ENCODE peak calls at places on chromosomes 6 and 20, in seven cellular contexts. Z, I, O, T, Y, M and E are unnamed samples.
A peak's percentile ranks its signal among the peaks of the same experiment; 100 is the strongest.

GRCh38 chr6:148491638-148492210 is 149.1 kb downstream of the SASH1 start:
- DNase-seq in M (peak; percentile 40), O (no peak), Y (no peak), I (no peak), Z (no peak), T (no peak), E (no peak)

GRCh38 chr20:36145877-36146707 is 8.4 kb upstream of the EPB41L1 start:
- DNase-seq in I (no peak), Z (no peak), O (peak; percentile 45), M (peak; percentile 23), T (peak; percentile 47), Y (no peak), E (no peak)

GRCh38 chr20:1800777-1801176 is 94.4 kb upstream of the SIRPA start:
- DNase-seq in M (peak; percentile 36), O (peak; percentile 65), T (no peak), I (no peak), Z (no peak), Y (no peak), E (peak; percentile 39)

GRCh38 chr6:139962663-139963314 is 588.3 kb upstream of the CITED2 start:
- DNase-seq in Z (no peak), I (no peak), M (no peak), Y (no peak), T (no peak), O (no peak), E (no peak)

GRCh38 chr6:33915134-33915533 is 111.3 kb upstream of the MLN start:
- DNase-seq in T (peak; percentile 31), O (no peak), Z (no peak), M (no peak), Y (no peak), I (no peak), E (no peak)

GRCh38 chr6:142507065-142507464 is 205.3 kb downstream of the ADGRG6 start:
- DNase-seq in T (no peak), I (no peak), M (no peak), Y (no peak), O (no peak), Z (no peak), E (no peak)

GRCh38 chr6:35185302-35185681 is 28.5 kb upstream of the SCUBE3 start:
- DNase-seq in Z (peak; percentile 54), O (peak; percentile 28), I (no peak), Y (no peak), T (peak; percentile 38), M (peak; percentile 31), E (no peak)

GRCh38 chr6:75747371-75747984 is 1.6 kb upstream of the MYO6 start:
- DNase-seq in Z (no peak), O (no peak), T (no peak), I (no peak), M (no peak), Y (no peak), E (no peak)

GRCh38 chr6:133631421-133631820 is 257.5 kb upstream of the TCF21 start:
- DNase-seq in O (peak; percentile 69), Z (no peak), T (no peak), Y (no peak), M (peak; percentile 54), I (no peak), E (no peak)

GRCh38 chr6:142871910-142872331 is 73.1 kb downstream of the HIVEP2 start:
- DNase-seq in O (peak; percentile 84), Y (peak; percentile 71), T (peak; percentile 59), M (peak; percentile 99), Z (no peak), I (peak; percentile 66), E (peak; percentile 90)

GRCh38 chr6:158711264-158711663 is 61.4 kb downstream of the SYTL3 start:
- DNase-seq in O (peak; percentile 88), T (no peak), Z (no peak), M (peak; percentile 31), I (no peak), Y (no peak), E (no peak)

GRCh38 chr6:20173833-20174796 is 38.2 kb downstream of the MBOAT1 start:
- DNase-seq in O (no peak), Z (no peak), T (no peak), I (no peak), Y (peak; percentile 4), M (no peak), E (no peak)

GRCh38 chr6:14280006-14280510 is 162.5 kb downstream of the CD83 start:
- DNase-seq in M (no peak), Y (no peak), I (no peak), Z (no peak), O (no peak), T (no peak), E (no peak)

DNA sequence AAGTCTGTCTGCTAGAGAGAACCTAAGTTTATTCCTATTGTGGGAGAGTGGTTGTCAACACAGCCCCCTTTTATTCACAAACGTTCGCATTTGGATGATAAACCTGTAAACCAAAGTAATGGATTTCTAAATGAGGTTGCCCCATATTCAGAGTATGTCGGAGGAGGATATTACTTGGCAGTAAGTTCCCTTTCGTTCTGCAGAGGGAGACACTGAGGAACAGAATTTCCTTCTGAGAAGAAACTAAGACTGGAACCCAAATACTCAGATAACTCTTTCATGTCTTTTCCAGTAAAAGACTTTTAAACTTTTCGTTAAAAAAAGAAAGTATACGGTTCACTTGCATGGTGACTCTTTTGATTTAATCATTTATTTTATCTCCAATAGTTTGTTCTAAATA is 754.6 kb upstream of the MMS22L start:
- DNase-seq in T (no peak), I (no peak), M (no peak), O (no peak), Z (no peak), Y (no peak), E (no peak)
- H3K4me1 ChIP-seq in T (no peaks in the 10 kb centered on the region), I (no peaks in the 10 kb centered on the region), M (no peaks in the 10 kb centered on the region), O (no peaks in the 10 kb centered on the region), Z (no peaks in the 10 kb centered on the region), Y (no peaks in the 10 kb centered on the region), E (no peaks in the 10 kb centered on the region)

DNA sequence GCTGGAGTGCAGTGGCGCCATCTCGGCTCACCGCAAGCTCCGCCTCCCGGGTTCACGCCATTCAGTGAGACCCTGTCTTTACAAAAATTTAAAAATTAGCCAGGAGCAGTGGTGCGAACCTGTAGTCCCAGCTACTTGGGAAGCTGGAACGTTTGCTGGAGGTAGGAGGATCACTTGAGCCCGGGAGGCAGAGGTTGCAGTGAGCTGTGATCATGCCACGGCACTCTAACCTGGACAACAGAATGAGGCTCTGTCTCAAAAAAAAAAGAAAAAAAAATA is 5.7 kb upstream of the PARD6B start:
- DNase-seq in M (no peak), Z (no peak), O (no peak), Y (no peak), T (no peak), I (no peak), E (no peak)
- H3K4me1 ChIP-seq in M (peaks cover 18% of the 10 kb centered on the region), Z (peaks cover 31% of the 10 kb centered on the region), O (peaks cover 6% of the 10 kb centered on the region), Y (peaks cover 4% of the 10 kb centered on the region), T (peaks cover 36% of the 10 kb centered on the region), I (no peaks in the 10 kb centered on the region), E (no peaks in the 10 kb centered on the region)

DNA sequence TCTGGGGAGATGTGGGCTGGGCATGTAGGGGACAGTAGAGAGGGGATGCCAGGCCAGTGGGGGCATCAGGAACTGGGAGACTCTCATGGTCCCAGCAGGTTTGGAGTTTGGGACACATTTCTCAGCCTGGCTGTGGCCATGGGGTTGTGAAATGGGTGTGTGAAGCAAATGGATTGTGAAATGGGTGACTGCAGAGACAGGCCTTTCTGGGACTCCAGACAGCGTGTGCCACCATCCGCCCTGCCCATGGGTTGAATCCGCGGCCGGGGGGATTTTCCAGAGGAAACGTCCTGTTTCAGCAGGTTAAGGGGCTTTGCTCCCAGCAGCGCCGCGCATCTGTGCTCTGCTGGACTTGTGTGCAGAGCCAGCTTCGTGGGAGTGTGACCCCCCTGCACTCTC is 3.7 kb upstream of the PMEPA1 start:
- DNase-seq in M (no peak), Z (peak; percentile 66), T (peak; percentile 72), Y (no peak), O (no peak), I (no peak), E (no peak)
- H3K4me1 ChIP-seq in M (peaks cover 54% of the 10 kb centered on the region), Z (peaks cover 44% of the 10 kb centered on the region), T (peaks cover 67% of the 10 kb centered on the region), Y (peaks cover 18% of the 10 kb centered on the region), O (no peaks in the 10 kb centered on the region), I (peaks cover 23% of the 10 kb centered on the region), E (peaks cover 4% of the 10 kb centered on the region)

DNA sequence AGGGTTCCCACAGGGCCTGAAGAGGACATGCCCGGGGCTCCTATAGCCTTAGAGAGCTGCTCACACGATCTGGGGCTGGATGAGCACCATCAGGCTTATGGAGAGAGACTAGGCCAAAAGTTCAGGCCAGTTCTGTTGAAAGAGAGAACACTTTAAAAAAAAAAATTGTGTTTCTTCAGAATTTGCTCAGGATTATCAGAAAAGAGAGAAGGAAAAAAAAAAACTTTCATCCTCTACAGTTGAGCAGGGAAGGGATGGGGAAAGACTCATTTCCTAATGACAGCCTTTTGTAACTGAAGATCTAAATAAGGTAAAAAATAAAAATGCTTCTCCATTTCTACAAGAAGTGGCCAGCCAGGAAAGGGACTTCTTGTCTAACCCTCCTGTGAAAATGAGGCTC is 134.8 kb downstream of the LY86 start:
- DNase-seq in T (no peak), O (no peak), I (no peak), Z (no peak), M (no peak), Y (no peak), E (peak; percentile 13)
- H3K4me1 ChIP-seq in T (peaks cover 17% of the 10 kb centered on the region), O (peaks cover 4% of the 10 kb centered on the region), I (peaks cover 5% of the 10 kb centered on the region), Z (peaks cover 55% of the 10 kb centered on the region), M (peaks cover 18% of the 10 kb centered on the region), Y (no peaks in the 10 kb centered on the region), E (peaks cover 19% of the 10 kb centered on the region)